ENCODE peak calls at places on chromosomes 12 and 14, in nine cellular contexts. One of them, this sample, is unnamed.

GRCh38 chr12:6338955-6339761 is 2.7 kb downstream of the TNFRSF1A start:
- DNase-seq in stomach: no peak
- DNase-seq in HepG2: no peak
- DNase-seq in suprapubic skin: no peak
- DNase-seq in breast epithelium: no peak
- DNase-seq in sigmoid colon: no peak
- DNase-seq in HCT116: no peak
- DNase-seq in Panc1: no peak
- DNase-seq in prostate gland: no peak
- DNase-seq in this sample: no peak

GRCh38 chr14:50342211-50343080 is 30.3 kb downstream of the DMAC2L start:
- DNase-seq in stomach: no peak
- DNase-seq in HepG2: peak; percentile 66
- DNase-seq in suprapubic skin: peak; percentile 82
- DNase-seq in breast epithelium: peak; percentile 57
- DNase-seq in sigmoid colon: peak; percentile 88
- DNase-seq in HCT116: no peak
- DNase-seq in Panc1: no peak
- DNase-seq in prostate gland: peak; percentile 80
- DNase-seq in this sample: peak; percentile 90

GRCh38 chr12:1529862-1530591 is 64.4 kb downstream of the FBXL14 start:
- DNase-seq in stomach: no peak
- DNase-seq in HepG2: no peak
- DNase-seq in suprapubic skin: no peak
- DNase-seq in breast epithelium: no peak
- DNase-seq in sigmoid colon: peak; percentile 57
- DNase-seq in HCT116: no peak
- DNase-seq in Panc1: no peak
- DNase-seq in prostate gland: peak; percentile 33
- DNase-seq in this sample: no peak

GRCh38 chr12:53500119-53500775 is 836 bp upstream of the TARBP2 start:
- DNase-seq in stomach: peak; percentile 50
- DNase-seq in HepG2: peak; percentile 44
- DNase-seq in suprapubic skin: no peak
- DNase-seq in breast epithelium: peak; percentile 81
- DNase-seq in sigmoid colon: peak; percentile 93
- DNase-seq in HCT116: no peak
- DNase-seq in Panc1: no peak
- DNase-seq in prostate gland: no peak
- DNase-seq in this sample: no peak

GRCh38 chr14:24251880-24252288 is 9.5 kb upstream of the TINF2 start:
- DNase-seq in stomach: no peak
- DNase-seq in HepG2: no peak
- DNase-seq in suprapubic skin: no peak
- DNase-seq in breast epithelium: no peak
- DNase-seq in sigmoid colon: peak; percentile 10
- DNase-seq in HCT116: no peak
- DNase-seq in Panc1: no peak
- DNase-seq in prostate gland: no peak
- DNase-seq in this sample: no peak

GRCh38 chr12:11998944-11999315 is 71.8 kb upstream of the BCL2L14 start:
- DNase-seq in stomach: no peak
- DNase-seq in HepG2: no peak
- DNase-seq in suprapubic skin: no peak
- DNase-seq in breast epithelium: no peak
- DNase-seq in sigmoid colon: no peak
- DNase-seq in HCT116: no peak
- DNase-seq in Panc1: no peak
- DNase-seq in prostate gland: no peak
- DNase-seq in this sample: no peak

GRCh38 chr14:81436296-81437138 is 36.4 kb upstream of the STON2 start:
- DNase-seq in stomach: peak; percentile 83
- DNase-seq in HepG2: peak; percentile 54
- DNase-seq in suprapubic skin: peak; percentile 84
- DNase-seq in breast epithelium: peak; percentile 71
- DNase-seq in sigmoid colon: peak; percentile 87
- DNase-seq in HCT116: peak; percentile 21
- DNase-seq in Panc1: no peak
- DNase-seq in prostate gland: peak; percentile 66
- DNase-seq in this sample: no peak

GRCh38 chr12:26803552-26803951 is 29.4 kb downstream of the ITPR2 start:
- DNase-seq in stomach: no peak
- DNase-seq in HepG2: no peak
- DNase-seq in suprapubic skin: no peak
- DNase-seq in breast epithelium: peak; percentile 51
- DNase-seq in sigmoid colon: no peak
- DNase-seq in HCT116: no peak
- DNase-seq in Panc1: no peak
- DNase-seq in prostate gland: no peak
- DNase-seq in this sample: no peak

GRCh38 chr12:79557690-79558315 is 133.0 kb downstream of the PAWR start:
- DNase-seq in stomach: no peak
- DNase-seq in HepG2: no peak
- DNase-seq in suprapubic skin: no peak
- DNase-seq in breast epithelium: no peak
- DNase-seq in sigmoid colon: no peak
- DNase-seq in HCT116: no peak
- DNase-seq in Panc1: no peak
- DNase-seq in prostate gland: no peak
- DNase-seq in this sample: no peak

GRCh38 chr12:107580750-107581529 is 104.7 kb upstream of the PWP1 start:
- DNase-seq in stomach: no peak
- DNase-seq in HepG2: no peak
- DNase-seq in suprapubic skin: no peak
- DNase-seq in breast epithelium: no peak
- DNase-seq in sigmoid colon: no peak
- DNase-seq in HCT116: no peak
- DNase-seq in Panc1: no peak
- DNase-seq in prostate gland: no peak
- DNase-seq in this sample: no peak

GRCh38 chr14:94025720-94026119 is 420 bp upstream of the OTUB2 start:
- DNase-seq in stomach: no peak
- DNase-seq in HepG2: no peak
- DNase-seq in suprapubic skin: no peak
- DNase-seq in breast epithelium: no peak
- DNase-seq in sigmoid colon: no peak
- DNase-seq in HCT116: no peak
- DNase-seq in Panc1: no peak
- DNase-seq in prostate gland: no peak
- DNase-seq in this sample: no peak

GRCh38 chr14:53956427-53957201 is at the start of gene BMP4:
- DNase-seq in stomach: peak; percentile 76
- DNase-seq in HepG2: peak; percentile 82
- DNase-seq in suprapubic skin: peak; percentile 94
- DNase-seq in breast epithelium: peak; percentile 69
- DNase-seq in sigmoid colon: peak; percentile 95
- DNase-seq in HCT116: peak; percentile 82
- DNase-seq in Panc1: no peak
- DNase-seq in prostate gland: peak; percentile 70
- DNase-seq in this sample: no peak

GRCh38 chr12:53746592-53747491 is 4.9 kb downstream of the CISTR start:
- DNase-seq in stomach: peak; percentile 95
- DNase-seq in HepG2: peak; percentile 76
- DNase-seq in suprapubic skin: peak; percentile 96
- DNase-seq in breast epithelium: peak; percentile 86
- DNase-seq in sigmoid colon: peak; percentile 96
- DNase-seq in HCT116: peak; percentile 81
- DNase-seq in Panc1: peak; percentile 80
- DNase-seq in prostate gland: peak; percentile 91
- DNase-seq in this sample: peak; percentile 95

GRCh38 chr12:26940820-26941219 is 2.5 kb downstream of the FGFR1OP2 start:
- DNase-seq in stomach: no peak
- DNase-seq in HepG2: no peak
- DNase-seq in suprapubic skin: no peak
- DNase-seq in breast epithelium: no peak
- DNase-seq in sigmoid colon: no peak
- DNase-seq in HCT116: no peak
- DNase-seq in Panc1: no peak
- DNase-seq in prostate gland: no peak
- DNase-seq in this sample: no peak

GRCh38 chr14:23146423-23146910 is 27.4 kb upstream of the CEBPE start:
- DNase-seq in stomach: no peak
- DNase-seq in HepG2: no peak
- DNase-seq in suprapubic skin: no peak
- DNase-seq in breast epithelium: no peak
- DNase-seq in sigmoid colon: no peak
- DNase-seq in HCT116: no peak
- DNase-seq in Panc1: no peak
- DNase-seq in prostate gland: no peak
- DNase-seq in this sample: no peak

GRCh38 chr14:34030864-34031263 is 80.0 kb upstream of the EGLN3 start:
- DNase-seq in stomach: no peak
- DNase-seq in HepG2: no peak
- DNase-seq in suprapubic skin: no peak
- DNase-seq in breast epithelium: no peak
- DNase-seq in sigmoid colon: no peak
- DNase-seq in HCT116: no peak
- DNase-seq in Panc1: no peak
- DNase-seq in prostate gland: no peak
- DNase-seq in this sample: no peak

GRCh38 chr12:122981036-122981471 is 573 bp downstream of the ARL6IP4 start:
- DNase-seq in stomach: no peak
- DNase-seq in HepG2: no peak
- DNase-seq in suprapubic skin: no peak
- DNase-seq in breast epithelium: no peak
- DNase-seq in sigmoid colon: no peak
- DNase-seq in HCT116: no peak
- DNase-seq in Panc1: no peak
- DNase-seq in prostate gland: no peak
- DNase-seq in this sample: no peak
- H3K4me1 ChIP-seq in stomach: peaks cover 85% of the 10 kb centered on the region
- H3K4me1 ChIP-seq in HepG2: peaks cover 78% of the 10 kb centered on the region
- H3K4me1 ChIP-seq in suprapubic skin: peaks cover 84% of the 10 kb centered on the region
- H3K4me1 ChIP-seq in breast epithelium: peaks cover 33% of the 10 kb centered on the region
- H3K4me1 ChIP-seq in sigmoid colon: peaks cover 75% of the 10 kb centered on the region
- H3K4me1 ChIP-seq in HCT116: peaks cover 30% of the 10 kb centered on the region
- H3K4me1 ChIP-seq in Panc1: peaks cover 47% of the 10 kb centered on the region
- H3K4me1 ChIP-seq in prostate gland: peaks cover 44% of the 10 kb centered on the region
- H3K4me1 ChIP-seq in this sample: peaks cover 78% of the 10 kb centered on the region

DNA sequence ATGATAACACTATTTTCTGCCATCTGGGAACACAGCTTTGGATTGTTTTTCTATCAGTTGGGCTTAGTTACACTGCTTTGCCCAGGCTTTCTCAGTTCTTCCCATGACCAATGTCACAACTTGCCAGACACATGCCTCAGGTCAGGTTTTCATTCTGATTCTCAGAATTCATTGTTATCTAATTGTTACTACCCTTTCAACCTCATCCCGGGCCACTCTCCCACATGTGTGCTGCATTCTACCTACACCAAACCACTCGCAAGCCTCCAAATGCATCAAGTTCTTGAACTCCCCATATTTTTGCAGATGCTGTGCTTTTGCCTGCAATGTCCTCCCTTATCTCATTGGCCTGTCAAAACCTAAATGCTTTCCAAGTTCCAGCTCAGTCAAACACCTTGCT is 36.3 kb downstream of the NELL2 start:
- DNase-seq in stomach: no peak
- DNase-seq in HepG2: no peak
- DNase-seq in suprapubic skin: no peak
- DNase-seq in breast epithelium: no peak
- DNase-seq in sigmoid colon: no peak
- DNase-seq in HCT116: no peak
- DNase-seq in Panc1: no peak
- DNase-seq in prostate gland: no peak
- DNase-seq in this sample: no peak
- TF ChIP-seq POLR2AphosphoS5 in stomach: no peak
- TF ChIP-seq POLR2AphosphoS5 in HepG2: no peak
- TF ChIP-seq POLR2AphosphoS5 in suprapubic skin: no peak
- TF ChIP-seq POLR2AphosphoS5 in breast epithelium: no peak
- TF ChIP-seq POLR2AphosphoS5 in sigmoid colon: no peak
- TF ChIP-seq POLR2AphosphoS5 in HCT116: no peak
- TF ChIP-seq POLR2AphosphoS5 in Panc1: no peak
- TF ChIP-seq POLR2AphosphoS5 in prostate gland: no peak
- TF ChIP-seq POLR2AphosphoS5 in this sample: no peak

GRCh38 chr12:86376052-86376451 is 119.9 kb upstream of the MGAT4C start:
- DNase-seq in stomach: no peak
- DNase-seq in HepG2: peak; percentile 2
- DNase-seq in suprapubic skin: no peak
- DNase-seq in breast epithelium: no peak
- DNase-seq in sigmoid colon: no peak
- DNase-seq in HCT116: peak; percentile 3
- DNase-seq in Panc1: no peak
- DNase-seq in prostate gland: no peak
- DNase-seq in this sample: no peak

GRCh38 chr12:86379337-86379736 is 123.1 kb upstream of the MGAT4C start:
- DNase-seq in stomach: no peak
- DNase-seq in HepG2: no peak
- DNase-seq in suprapubic skin: no peak
- DNase-seq in breast epithelium: no peak
- DNase-seq in sigmoid colon: no peak
- DNase-seq in HCT116: no peak
- DNase-seq in Panc1: no peak
- DNase-seq in prostate gland: no peak
- DNase-seq in this sample: no peak

DNA sequence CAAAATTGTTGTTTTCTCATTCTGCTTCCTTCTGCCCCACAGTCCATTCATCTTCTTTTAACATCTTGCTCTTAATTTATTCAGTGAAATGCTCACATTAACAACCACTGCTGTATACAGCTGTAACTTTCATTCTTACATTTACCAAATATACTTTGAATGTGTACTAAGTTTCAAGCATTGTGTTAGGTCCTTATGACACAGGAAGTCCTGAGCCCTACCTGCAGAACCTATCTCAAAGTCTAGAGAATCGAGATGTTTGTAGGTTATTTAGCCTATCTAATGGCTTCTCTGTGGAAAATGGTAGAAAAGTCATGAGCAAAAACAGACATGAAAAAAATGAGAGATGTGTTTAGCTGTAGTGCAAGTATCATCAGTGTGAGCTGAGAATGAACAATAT is 117.6 kb upstream of the MGAT4C start:
- DNase-seq in stomach: no peak
- DNase-seq in HepG2: no peak
- DNase-seq in suprapubic skin: no peak
- DNase-seq in breast epithelium: no peak
- DNase-seq in sigmoid colon: no peak
- DNase-seq in HCT116: no peak
- DNase-seq in Panc1: no peak
- DNase-seq in prostate gland: no peak
- DNase-seq in this sample: no peak
- H3K4me1 ChIP-seq in stomach: no peaks in the 10 kb centered on the region
- H3K4me1 ChIP-seq in HepG2: no peaks in the 10 kb centered on the region
- H3K4me1 ChIP-seq in suprapubic skin: no peaks in the 10 kb centered on the region
- H3K4me1 ChIP-seq in breast epithelium: no peaks in the 10 kb centered on the region
- H3K4me1 ChIP-seq in sigmoid colon: no peaks in the 10 kb centered on the region
- H3K4me1 ChIP-seq in HCT116: no peaks in the 10 kb centered on the region
- H3K4me1 ChIP-seq in Panc1: no peaks in the 10 kb centered on the region
- H3K4me1 ChIP-seq in prostate gland: no peaks in the 10 kb centered on the region
- H3K4me1 ChIP-seq in this sample: no peaks in the 10 kb centered on the region

GRCh38 chr14:75539562-75540478 is 17.6 kb downstream of the BATF start:
- DNase-seq in stomach: no peak
- DNase-seq in HepG2: no peak
- DNase-seq in suprapubic skin: no peak
- DNase-seq in breast epithelium: no peak
- DNase-seq in sigmoid colon: no peak
- DNase-seq in HCT116: no peak
- DNase-seq in Panc1: no peak
- DNase-seq in prostate gland: no peak
- DNase-seq in this sample: no peak
- TF ChIP-seq POLR2AphosphoS5 in stomach: no peak
- TF ChIP-seq POLR2AphosphoS5 in HepG2: no peak
- TF ChIP-seq POLR2AphosphoS5 in suprapubic skin: no peak
- TF ChIP-seq POLR2AphosphoS5 in breast epithelium: no peak
- TF ChIP-seq POLR2AphosphoS5 in sigmoid colon: no peak
- TF ChIP-seq POLR2AphosphoS5 in HCT116: no peak
- TF ChIP-seq POLR2AphosphoS5 in Panc1: no peak
- TF ChIP-seq POLR2AphosphoS5 in prostate gland: no peak
- TF ChIP-seq POLR2AphosphoS5 in this sample: no peak

GRCh38 chr14:96273629-96274028 is 17.6 kb downstream of the BDKRB1 start:
- DNase-seq in stomach: no peak
- DNase-seq in HepG2: no peak
- DNase-seq in suprapubic skin: no peak
- DNase-seq in breast epithelium: no peak
- DNase-seq in sigmoid colon: no peak
- DNase-seq in HCT116: no peak
- DNase-seq in Panc1: no peak
- DNase-seq in prostate gland: no peak
- DNase-seq in this sample: peak; percentile 87
- H3K4me1 ChIP-seq in stomach: peaks cover 6% of the 10 kb centered on the region
- H3K4me1 ChIP-seq in HepG2: peaks cover 14% of the 10 kb centered on the region
- H3K4me1 ChIP-seq in suprapubic skin: peaks cover 51% of the 10 kb centered on the region
- H3K4me1 ChIP-seq in breast epithelium: no peaks in the 10 kb centered on the region
- H3K4me1 ChIP-seq in sigmoid colon: peaks cover 20% of the 10 kb centered on the region
- H3K4me1 ChIP-seq in HCT116: no peaks in the 10 kb centered on the region
- H3K4me1 ChIP-seq in Panc1: no peaks in the 10 kb centered on the region
- H3K4me1 ChIP-seq in prostate gland: no peaks in the 10 kb centered on the region
- H3K4me1 ChIP-seq in this sample: peaks cover 31% of the 10 kb centered on the region